ENCODE peak calls at places on chromosomes 16 and 17, in five cellular contexts. W is sigmoid colon, A is mucosa of descending colon, N is WERI-Rb-1, Q is heart right ventricle. R is an unnamed sample.

GRCh38 chr16:60727856-60728255 is 1308.4 kb downstream of the CDH8 start:
- DNase-seq in W (no peak), A (no peak), N (no peak), Q (no peak), R (no peak)

GRCh38 chr17:78263063-78263735 is 31.8 kb downstream of the TMEM235 start:
- DNase-seq in W (no peak), A (no peak), N (peak; percentile 80), Q (peak; percentile 55), R (no peak)

GRCh38 chr17:67442787-67443624 is 65.9 kb downstream of the PITPNC1 start:
- DNase-seq in W (no peak), A (no peak), N (peak; percentile 33), Q (no peak), R (no peak)

GRCh38 chr17:33140413-33141099 is 148.9 kb downstream of the SPACA3 start:
- DNase-seq in W (no peak), A (no peak), N (no peak), Q (no peak), R (no peak)

GRCh38 chr16:71357681-71358080 is 842 bp upstream of the CALB2 start:
- DNase-seq in W (no peak), A (no peak), N (peak; percentile 78), Q (no peak), R (no peak)

GRCh38 chr17:19409509-19409908 is 1.5 kb upstream of the RNF112 start:
- DNase-seq in W (no peak), A (no peak), N (no peak), Q (no peak), R (no peak)

GRCh38 chr17:36092228-36092627 is 2.3 kb upstream of the CCL3 start:
- DNase-seq in W (no peak), A (no peak), N (no peak), Q (no peak), R (no peak)

GRCh38 chr17:82978765-82979349 is 100.6 kb upstream of the METRNL start:
- DNase-seq in W (no peak), A (no peak), N (no peak), Q (no peak), R (no peak)

GRCh38 chr17:73415782-73416181 is 104.0 kb upstream of the CDC42EP4 start:
- DNase-seq in W (no peak), A (no peak), N (no peak), Q (no peak), R (no peak)

GRCh38 chr17:79664925-79665738 is 54.3 kb upstream of the RBFOX3 start:
- DNase-seq in W (peak; percentile 96), A (peak; percentile 78), N (peak; percentile 69), Q (peak; percentile 74), R (peak; percentile 41)

GRCh38 chr16:89934611-89935553 is 11.7 kb downstream of the TUBB3 start:
- DNase-seq in W (no peak), A (no peak), N (no peak), Q (no peak), R (peak; percentile 92)

GRCh38 chr16:48559462-48560211 is 50.3 kb downstream of the N4BP1 start:
- DNase-seq in W (no peak), A (no peak), N (no peak), Q (no peak), R (no peak)

GRCh38 chr17:8300629-8301242 is 5.5 kb upstream of the SLC25A35 start:
- DNase-seq in W (peak; percentile 77), A (peak; percentile 65), N (peak; percentile 68), Q (peak; percentile 38), R (no peak)

GRCh38 chr16:12006637-12007036 is 30.1 kb downstream of the SNX29 start:
- DNase-seq in W (no peak), A (no peak), N (no peak), Q (no peak), R (no peak)

GRCh38 chr16:29857133-29857760 is 5.8 kb downstream of the CDIPT start:
- DNase-seq in W (no peak), A (no peak), N (no peak), Q (no peak), R (no peak)

GRCh38 chr16:69513180-69513966 is 52.4 kb upstream of the NFAT5 start:
- DNase-seq in W (no peak), A (no peak), N (no peak), Q (no peak), R (no peak)

GRCh38 chr17:32553168-32553567 is 66.4 kb downstream of the CDK5R1 start:
- DNase-seq in W (no peak), A (no peak), N (no peak), Q (no peak), R (no peak)

GRCh38 chr17:76363107-76363801 is 9.5 kb upstream of the PRPSAP1 start:
- DNase-seq in W (no peak), A (no peak), N (no peak), Q (no peak), R (no peak)

GRCh38 chr17:48997827-48998556 is 807 bp downstream of the IGF2BP1 start:
- DNase-seq in W (no peak), A (peak; percentile 35), N (peak; percentile 61), Q (no peak), R (no peak)

GRCh38 chr17:50263293-50264262 is 10.7 kb upstream of the TMEM92 start:
- DNase-seq in W (no peak), A (no peak), N (peak; percentile 5), Q (no peak), R (peak; percentile 55)

GRCh38 chr16:80527297-80527696 is 13.5 kb upstream of the DYNLRB2 start:
- DNase-seq in W (no peak), A (peak; percentile 36), N (peak; percentile 3), Q (no peak), R (no peak)

GRCh38 chr17:4895676-4896331 is 3.5 kb upstream of the C17orf107 start:
- DNase-seq in W (no peak), A (peak; percentile 21), N (peak; percentile 93), Q (no peak), R (peak; percentile 79)

GRCh38 chr17:2214887-2215615 is 88.5 kb downstream of the SMG6 start:
- DNase-seq in W (peak; percentile 85), A (no peak), N (no peak), Q (peak; percentile 82), R (no peak)

GRCh38 chr17:44785921-44786320 is 27.1 kb downstream of the ADAM11 start:
- DNase-seq in W (no peak), A (no peak), N (no peak), Q (no peak), R (peak; percentile 55)

GRCh38 chr17:45307290-45308015 is 9.4 kb downstream of the MAP3K14 start:
- DNase-seq in W (no peak), A (peak; percentile 58), N (no peak), Q (no peak), R (no peak)

GRCh38 chr16:82995927-82996441 is 369.2 kb downstream of the CDH13 start:
- DNase-seq in W (no peak), A (no peak), N (no peak), Q (peak; percentile 33), R (no peak)

GRCh38 chr17:58308173-58308984 is 20.2 kb downstream of the TSPOAP1 start:
- DNase-seq in W (no peak), A (no peak), N (peak; percentile 61), Q (no peak), R (no peak)

DNA sequence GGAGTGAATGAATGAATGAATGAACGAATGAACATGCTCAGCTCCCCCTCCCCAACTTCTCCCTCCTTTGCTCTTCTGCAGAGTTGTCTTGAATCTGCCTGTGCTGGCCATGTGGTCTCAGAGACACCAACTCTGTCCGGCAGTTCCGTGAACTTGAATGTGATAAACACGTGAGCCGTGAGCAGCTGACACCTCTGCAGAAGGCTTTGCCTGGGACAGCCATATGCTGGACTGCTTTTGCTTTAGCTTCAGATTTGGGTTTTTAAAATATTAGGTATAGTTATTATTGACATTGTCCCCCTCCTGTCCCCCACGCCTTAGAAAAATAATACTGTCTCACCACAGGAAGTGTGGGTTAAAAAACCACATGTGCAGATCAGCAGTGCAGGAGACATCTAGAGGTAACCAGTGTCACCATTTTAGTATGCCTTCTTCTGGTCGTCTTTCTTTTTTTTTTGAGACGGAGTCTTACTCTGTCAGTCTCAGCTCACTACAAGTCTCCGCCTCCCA is 83.8 kb downstream of the ABCC1 start:
- DNase-seq in W (no peak), A (no peak), N (no peak), Q (no peak), R (no peak)
- TF ChIP-seq CTCF in W (no peak), A (no peak), N (no peak), Q (no peak), R (no peak)

GRCh38 chr16:87057291-87057881 is 259.8 kb downstream of the C16orf95 start:
- DNase-seq in W (peak; percentile 24), A (no peak), N (no peak), Q (no peak), R (no peak)

GRCh38 chr16:87060026-87060986 is 256.9 kb downstream of the C16orf95 start:
- DNase-seq in W (no peak), A (no peak), N (no peak), Q (peak; percentile 18), R (no peak)

GRCh38 chr16:87057951-87058560 is 259.1 kb downstream of the C16orf95 start:
- DNase-seq in W (peak; percentile 49), A (no peak), N (no peak), Q (no peak), R (no peak)

GRCh38 chr16:87056551-87056950 is 260.6 kb downstream of the C16orf95 start:
- DNase-seq in W (peak; percentile 44), A (no peak), N (no peak), Q (no peak), R (no peak)

DNA sequence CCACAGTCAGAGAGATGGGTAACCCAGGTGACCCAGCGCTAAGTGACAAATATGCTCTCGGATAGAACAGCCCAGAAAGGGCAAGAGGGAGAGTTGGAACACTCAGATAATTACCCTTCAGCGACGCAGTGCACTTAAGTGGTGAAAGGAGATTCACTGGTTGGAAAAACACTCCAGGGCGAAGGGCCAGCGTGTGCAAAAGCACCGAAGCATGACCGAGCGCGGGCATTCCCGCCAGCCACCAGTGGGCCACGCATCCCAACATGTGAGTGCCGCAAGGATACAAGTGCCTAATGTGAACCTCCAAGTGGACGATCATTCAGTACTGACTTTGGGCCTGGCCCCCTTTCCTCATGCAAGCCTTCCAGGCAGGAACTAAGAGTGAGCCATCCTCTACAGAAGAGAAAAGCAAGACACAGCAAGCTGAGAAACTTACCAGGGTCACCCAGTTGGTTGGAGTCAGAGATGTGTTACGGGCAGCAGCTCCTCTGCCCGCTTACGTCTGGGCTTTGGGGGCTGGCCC is 258.4 kb downstream of the C16orf95 start:
- DNase-seq in W (peak; percentile 40), A (no peak), N (no peak), Q (no peak), R (no peak)
- TF ChIP-seq CTCF in W (no peak), A (no peak), N (no peak), Q (no peak), R (no peak)

GRCh38 chr17:11871773-11872172 is 125.5 kb downstream of the ZNF18 start:
- DNase-seq in W (no peak), A (no peak), N (peak; percentile 27), Q (no peak), R (no peak)
- TF ChIP-seq CTCF in W (no peak), A (no peak), N (peak; percentile 54), Q (no peak), R (no peak)

DNA sequence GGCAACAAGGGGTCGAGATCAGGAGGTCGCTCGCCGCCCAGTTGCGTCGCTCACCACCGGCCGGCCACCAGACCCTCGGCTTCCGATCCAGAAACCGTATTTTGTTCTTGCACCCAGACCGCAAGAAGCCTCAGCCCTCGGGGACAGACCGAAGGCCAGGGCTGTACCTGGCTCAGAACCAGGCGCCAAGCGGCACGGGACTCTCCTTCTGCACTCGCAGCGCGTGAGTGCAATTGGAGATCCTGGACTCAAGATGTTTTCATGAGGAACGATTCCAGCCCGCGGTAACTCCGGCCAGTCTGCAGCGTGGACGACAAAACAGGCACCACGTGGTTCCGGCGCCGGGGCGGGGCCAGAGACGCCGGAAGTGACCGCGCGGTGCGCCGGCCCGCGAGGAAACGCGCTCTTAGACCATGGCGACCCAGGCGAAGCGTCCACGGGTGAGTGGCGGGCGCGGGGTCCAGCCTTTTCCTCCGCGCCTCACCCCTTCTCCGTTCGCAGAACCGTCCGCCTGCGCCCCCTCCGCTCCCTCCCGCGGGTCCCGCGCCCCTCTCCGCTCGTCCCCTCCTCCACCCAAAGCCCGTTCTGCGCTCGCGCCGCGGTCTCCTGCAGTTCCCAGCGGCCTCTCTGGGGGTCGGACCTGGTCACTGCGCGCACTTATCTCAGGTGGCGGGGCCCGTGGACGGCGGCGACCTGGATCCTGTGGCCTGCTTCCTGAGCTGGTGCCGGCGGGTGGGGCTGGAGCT is at the start of gene SETD6:
- DNase-seq in W (peak; percentile 95), A (peak; percentile 92), N (peak; percentile 86), Q (peak; percentile 88), R (peak; percentile 95)
- TF ChIP-seq CTCF in W (no peak), A (no peak), N (peak; percentile 31), Q (peak; percentile 40), R (peak; percentile 66)

R was measured in chondrocyte.